ENCODE peak calls at places on chromosome 12, in seven cellular contexts. K, Z, L, N, Q, E and R are unnamed samples.

GRCh38 chr12:10584415-10584814 is 29.0 kb downstream of the MAGOHB start:
- DNase-seq in K (no peak), Z (no peak), L (no peak), N (no peak), Q (no peak), E (no peak), R (no peak)

GRCh38 chr12:2999265-2999841 is 40.2 kb downstream of the TEAD4 start:
- DNase-seq in K (peak; percentile 95), Z (no peak), L (no peak), N (no peak), Q (no peak), E (peak; percentile 14), R (no peak)

GRCh38 chr12:99455350-99456037 is 192.1 kb upstream of the GARIN6 start:
- DNase-seq in K (no peak), Z (peak; percentile 64), L (no peak), N (no peak), Q (peak; percentile 35), E (no peak), R (peak; percentile 51)

GRCh38 chr12:8996682-8997405 is 7.5 kb downstream of the KLRG1 start:
- DNase-seq in K (no peak), Z (no peak), L (no peak), N (no peak), Q (no peak), E (no peak), R (peak; percentile 42)

GRCh38 chr12:118059645-118060275 is 1.2 kb downstream of the WSB2 start:
- DNase-seq in K (no peak), Z (no peak), L (no peak), N (no peak), Q (no peak), E (peak; percentile 8), R (no peak)

GRCh38 chr12:117162649-117163048 is 27.6 kb downstream of the FBXO21 start:
- DNase-seq in K (no peak), Z (no peak), L (no peak), N (no peak), Q (no peak), E (no peak), R (no peak)

GRCh38 chr12:92905811-92906554 is 23.1 kb downstream of the EEA1 start:
- DNase-seq in K (no peak), Z (no peak), L (no peak), N (no peak), Q (no peak), E (no peak), R (no peak)

GRCh38 chr12:93085383-93086287 is 156.5 kb upstream of the EEA1 start:
- DNase-seq in K (no peak), Z (no peak), L (no peak), N (no peak), Q (no peak), E (no peak), R (no peak)

GRCh38 chr12:14836336-14837210 is 6.8 kb downstream of the ART4 start:
- DNase-seq in K (no peak), Z (no peak), L (no peak), N (peak; percentile 33), Q (no peak), E (no peak), R (peak; percentile 93)

GRCh38 chr12:12088761-12089160 is 18.0 kb downstream of the BCL2L14 start:
- DNase-seq in K (no peak), Z (no peak), L (no peak), N (no peak), Q (no peak), E (no peak), R (no peak)

GRCh38 chr12:113271853-113272561 is 50.7 kb downstream of the TPCN1 start:
- DNase-seq in K (peak; percentile 84), Z (peak; percentile 94), L (peak; percentile 74), N (peak; percentile 91), Q (no peak), E (no peak), R (no peak)

GRCh38 chr12:130590685-130591084 is 125.4 kb downstream of the RIMBP2 start:
- DNase-seq in K (no peak), Z (no peak), L (no peak), N (no peak), Q (no peak), E (no peak), R (no peak)

GRCh38 chr12:92408072-92408900 is 262.6 kb upstream of the BTG1 start:
- DNase-seq in K (no peak), Z (no peak), L (peak; percentile 11), N (no peak), Q (peak; percentile 40), E (no peak), R (peak; percentile 38)

GRCh38 chr12:66813137-66813867 is 134.4 kb upstream of the GRIP1 start:
- DNase-seq in K (no peak), Z (no peak), L (no peak), N (no peak), Q (no peak), E (no peak), R (no peak)

GRCh38 chr12:103877288-103877687 is 36.3 kb upstream of the NT5DC3 start:
- DNase-seq in K (no peak), Z (no peak), L (no peak), N (no peak), Q (no peak), E (no peak), R (no peak)

GRCh38 chr12:113310489-113310888 is 24.4 kb downstream of the SLC8B1 start:
- DNase-seq in K (no peak), Z (no peak), L (no peak), N (no peak), Q (no peak), E (no peak), R (no peak)

GRCh38 chr12:47802312-47802711 is 17.4 kb downstream of the HDAC7 start:
- DNase-seq in K (no peak), Z (no peak), L (no peak), N (no peak), Q (no peak), E (no peak), R (peak; percentile 46)

GRCh38 chr12:116026768-116027550 is 250.5 kb downstream of the MED13L start:
- DNase-seq in K (no peak), Z (no peak), L (no peak), N (no peak), Q (no peak), E (no peak), R (no peak)

GRCh38 chr12:40646456-40646855 is 45.8 kb upstream of the CNTN1 start:
- DNase-seq in K (no peak), Z (no peak), L (no peak), N (no peak), Q (no peak), E (no peak), R (no peak)

GRCh38 chr12:121314441-121314840 is 17.9 kb upstream of the CAMKK2 start:
- DNase-seq in K (no peak), Z (no peak), L (no peak), N (no peak), Q (no peak), E (no peak), R (no peak)

GRCh38 chr12:108107293-108107692 is 21.8 kb upstream of the WSCD2 start:
- DNase-seq in K (no peak), Z (no peak), L (no peak), N (no peak), Q (no peak), E (no peak), R (no peak)

GRCh38 chr12:77963576-77964178 is 133.0 kb downstream of the NAV3 start:
- DNase-seq in K (no peak), Z (no peak), L (no peak), N (no peak), Q (no peak), E (no peak), R (no peak)

GRCh38 chr12:27192118-27192802 is 51.8 kb upstream of the STK38L start:
- DNase-seq in K (no peak), Z (no peak), L (no peak), N (no peak), Q (no peak), E (no peak), R (no peak)

DNA sequence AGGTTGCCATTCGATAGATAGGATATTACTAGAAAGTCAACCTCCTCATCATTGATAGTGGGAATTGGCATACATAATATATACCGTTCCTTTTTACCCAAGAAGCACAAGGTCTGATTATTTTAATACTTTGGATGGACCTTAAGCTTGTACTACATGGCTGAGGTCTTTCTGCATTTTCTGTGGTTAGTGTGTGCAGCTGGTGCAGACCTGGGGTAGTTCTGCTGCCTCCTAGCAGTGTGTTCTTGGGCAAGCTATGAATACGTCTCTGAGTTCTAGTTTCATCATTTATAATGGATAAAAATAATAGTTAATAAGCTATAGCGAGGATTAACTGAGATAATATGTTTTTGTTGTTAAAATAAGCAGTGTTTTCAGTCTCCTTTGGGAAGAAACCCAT is 2.2 kb downstream of the ZDHHC17 start:
- DNase-seq in K (no peak), Z (no peak), L (no peak), N (no peak), Q (no peak), E (no peak), R (no peak)
- H3K4me1 ChIP-seq in K (peaks cover 18% of the 10 kb centered on the region), Z (no peaks in the 10 kb centered on the region), L (peaks cover 65% of the 10 kb centered on the region), N (peaks cover 38% of the 10 kb centered on the region), Q (peaks cover 8% of the 10 kb centered on the region), E (peaks cover 4% of the 10 kb centered on the region), R (peaks cover 12% of the 10 kb centered on the region)

DNA sequence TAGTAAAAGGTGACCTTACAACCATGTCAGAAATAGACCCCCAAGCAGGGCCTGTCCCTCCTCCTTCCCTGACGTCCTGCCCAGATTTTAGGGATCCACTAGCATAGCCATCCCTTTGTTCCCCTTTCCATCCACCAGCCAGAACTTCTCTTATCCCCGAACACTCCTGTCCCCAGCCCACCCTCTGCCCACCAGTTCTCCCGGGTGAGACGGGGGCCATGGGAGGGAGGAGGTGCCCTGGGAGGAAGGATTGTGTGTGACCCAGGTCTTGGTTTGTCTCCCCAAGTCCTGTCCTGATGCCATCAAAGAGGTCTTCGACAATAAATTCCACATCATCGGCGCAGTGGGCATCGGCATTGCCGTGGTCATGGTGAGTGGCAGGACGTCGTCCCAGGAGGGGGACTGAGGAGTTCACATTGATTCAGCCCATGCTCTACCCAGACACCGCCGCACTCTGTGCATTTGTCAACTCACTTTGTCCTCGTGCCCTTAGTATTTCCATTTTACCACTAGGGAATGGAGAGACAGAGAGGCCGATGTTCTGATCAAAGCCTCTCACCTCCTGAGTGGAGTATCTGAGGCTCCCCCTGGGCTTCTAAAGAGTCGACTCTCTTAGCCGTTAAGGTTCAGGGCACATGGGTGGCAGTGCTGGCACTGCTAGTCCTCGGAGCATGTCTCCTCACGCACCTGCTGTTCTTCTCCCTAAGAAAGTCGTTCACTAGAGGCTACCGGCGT is 35.9 kb downstream of the CD9 start:
- DNase-seq in K (peak; percentile 25), Z (no peak), L (no peak), N (no peak), Q (no peak), E (no peak), R (no peak)
- H3K36me3 ChIP-seq in K (no peaks in the 10 kb centered on the region), Z (peaks cover 6% of the 10 kb centered on the region), L (peaks cover 68% of the 10 kb centered on the region), N (peaks cover 77% of the 10 kb centered on the region), Q (peaks cover 29% of the 10 kb centered on the region), E (no peaks in the 10 kb centered on the region), R (peaks cover 50% of the 10 kb centered on the region)

GRCh38 chr12:49138587-49138986 is 7.4 kb upstream of the TUBA1B start:
- DNase-seq in K (no peak), Z (no peak), L (no peak), N (no peak), Q (no peak), E (no peak), R (no peak)
- H3K4me1 ChIP-seq in K (no peaks in the 10 kb centered on the region), Z (no peaks in the 10 kb centered on the region), L (peaks cover 2% of the 10 kb centered on the region), N (peaks cover 6% of the 10 kb centered on the region), Q (no peaks in the 10 kb centered on the region), E (peaks cover 1% of the 10 kb centered on the region), R (no peaks in the 10 kb centered on the region)

DNA sequence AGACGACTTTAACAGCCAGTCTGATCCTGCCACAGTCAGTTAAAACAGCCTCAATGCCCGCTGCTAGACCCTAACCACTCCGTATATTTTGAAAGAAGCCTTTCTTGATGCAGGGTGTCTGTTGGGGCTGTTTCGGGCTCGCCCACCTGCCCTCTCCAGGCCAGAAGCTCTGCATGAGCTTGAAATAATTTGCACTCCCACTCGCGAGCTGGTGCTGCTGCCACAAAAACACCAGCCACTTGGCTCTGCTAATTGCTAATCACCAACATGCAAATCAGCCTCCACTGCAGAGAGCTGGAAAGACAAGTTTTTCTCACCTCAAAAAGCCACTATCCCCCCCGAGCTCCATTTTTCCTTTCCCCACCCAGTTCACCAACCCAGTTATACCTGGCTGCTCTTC is 15.5 kb downstream of the BAZ2A start:
- DNase-seq in K (no peak), Z (no peak), L (no peak), N (no peak), Q (no peak), E (no peak), R (no peak)
- H3K36me3 ChIP-seq in K (peaks cover 70% of the 10 kb centered on the region), Z (peaks cover 35% of the 10 kb centered on the region), L (peaks cover 94% of the 10 kb centered on the region), N (peaks cover 97% of the 10 kb centered on the region), Q (peaks cover 65% of the 10 kb centered on the region), E (peaks cover 63% of the 10 kb centered on the region), R (peaks cover 55% of the 10 kb centered on the region)